ENCODE peak calls at places on chromosome 15, in four cellular contexts. Q is GM12878, M is HL-60, O is GM12891. Z is an unnamed sample.

GRCh38 chr15:94855409-94856266 is 624.3 kb downstream of the MCTP2 start:
- DNase-seq in M (no peak), O (no peak), Q (no peak), Z (peak)

GRCh38 chr15:89753855-89754254 is 2.8 kb upstream of the MESP1 start:
- DNase-seq in M (no peak), Q (no peak), O (no peak), Z (no peak)

GRCh38 chr15:99492716-99493115 is 73.1 kb upstream of the MEF2A start:
- DNase-seq in M (no peak), Q (no peak), O (no peak), Z (no peak)

GRCh38 chr15:80250614-80251504 is 1.2 kb downstream of the CTXND1 start:
- DNase-seq in M (no peak), O (no peak), Q (no peak), Z (no peak)

GRCh38 chr15:51775967-51776816 is 24.8 kb downstream of the TMOD2 start:
- DNase-seq in O (peak), M (peak), Q (peak), Z (peak)

GRCh38 chr15:64681424-64682024 is 93.9 kb downstream of the RBPMS2 start:
- DNase-seq in Q (no peak), O (peak), M (peak), Z (peak)

GRCh38 chr15:48667701-48668100 is 22.2 kb upstream of the FBN1 start:
- DNase-seq in Q (no peak), M (no peak), O (no peak), Z (no peak)

GRCh38 chr15:56939257-56939656 is 20.8 kb downstream of the TCF12 start:
- DNase-seq in M (no peak), O (no peak), Q (no peak), Z (no peak)

GRCh38 chr15:68773036-68773435 is 47.7 kb downstream of the ANP32A start:
- DNase-seq in Q (no peak), M (no peak), O (no peak), Z (no peak)

GRCh38 chr15:68797157-68797556 is 23.5 kb downstream of the ANP32A start:
- DNase-seq in O (no peak), M (no peak), Q (no peak), Z (no peak)

GRCh38 chr15:28178290-28178689 is 79.2 kb upstream of the OCA2 start:
- DNase-seq in O (no peak), M (no peak), Q (no peak), Z (no peak)

GRCh38 chr15:100060276-100060926 is 281.4 kb downstream of the ADAMTS17 start:
- DNase-seq in M (no peak), Q (no peak), O (no peak), Z (no peak)

GRCh38 chr15:35696767-35697231 is 150.8 kb upstream of the DPH6 start:
- DNase-seq in M (no peak), O (no peak), Q (no peak), Z (no peak)
- TF ChIP-seq SPI1 in M (no peak), O (no peak), Q (no peak), Z (no peak)

GRCh38 chr15:62840518-62841268 is 201.9 kb upstream of the TPM1 start:
- DNase-seq in Q (no peak), M (no peak), O (no peak), Z (no peak)
- TF ChIP-seq SPI1 in Q (no peak), M (no peak), O (no peak), Z (no peak)

DNA sequence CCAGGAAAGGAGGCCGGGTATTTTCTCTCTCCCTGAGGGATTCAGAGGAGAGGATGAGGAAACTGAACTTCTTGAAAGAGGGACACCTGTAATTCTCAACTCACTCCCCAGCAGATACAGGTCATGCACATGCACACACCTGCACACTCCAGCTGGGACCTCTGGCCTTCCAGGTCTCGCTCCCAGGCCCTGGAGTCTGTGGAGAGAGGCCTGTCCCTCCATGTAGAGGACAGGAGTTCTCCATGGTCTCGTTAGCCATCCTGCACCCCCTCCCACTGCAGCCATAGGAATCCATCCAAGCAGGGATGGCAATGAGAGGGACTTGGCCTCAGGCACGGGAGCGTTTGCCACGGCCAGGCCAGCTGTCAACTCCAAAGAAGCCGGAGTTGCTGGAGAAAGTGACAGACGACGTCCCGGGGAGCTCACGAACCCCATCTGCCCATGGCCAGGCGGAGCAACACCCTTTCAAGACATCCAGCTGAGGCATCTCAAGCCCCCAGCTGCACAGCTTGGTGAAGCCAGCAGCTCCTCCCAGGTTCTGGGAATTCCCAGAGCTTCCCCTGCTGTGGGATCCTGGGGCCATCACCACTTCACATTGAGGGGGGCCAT is 223.3 kb downstream of the UACA start:
- DNase-seq in O (no peak), Q (no peak), M (no peak), Z (no peak)
- TF ChIP-seq SPI1 in O (no peak), Q (no peak), M (no peak), Z (no peak)

GRCh38 chr15:77416954-77417353 is 3.0 kb downstream of the PEAK1 start:
- DNase-seq in M (no peak), O (no peak), Q (no peak), Z (peak)
- TF ChIP-seq SPI1 in M (no peak), O (no peak), Q (no peak), Z (no peak)

GRCh38 chr15:53445531-53445930 is 313.9 kb downstream of the WDR72 start:
- DNase-seq in Q (no peak), M (no peak), O (no peak), Z (no peak)
- TF ChIP-seq SPI1 in Q (no peak), M (no peak), O (no peak), Z (no peak)

GRCh38 chr15:72180771-72181324 is 16.7 kb downstream of the GRAMD2A start:
- DNase-seq in O (no peak), Q (no peak), M (no peak), Z (no peak)
- TF ChIP-seq SPI1 in O (no peak), Q (no peak), M (no peak), Z (no peak)

Z was measured in K562.